ENCODE peak calls at places on chromosomes 5 and 9, in seven cellular contexts. One of them, this sample, is unnamed.
A peak's percentile ranks its signal among the peaks of the same experiment; 100 is the strongest.

GRCh38 chr9:74642376-74642775 is 145.2 kb downstream of the RORB start:
- DNase-seq in HL-60: no peak
- DNase-seq in HepG2: no peak
- DNase-seq in breast epithelium: no peak
- DNase-seq in transverse colon: no peak
- DNase-seq in stomach: no peak
- DNase-seq in sigmoid colon: no peak
- DNase-seq in this sample: peak; percentile 20

GRCh38 chr5:90709323-90710148 is 150.9 kb downstream of the ADGRV1 start:
- DNase-seq in HepG2: peak; percentile 27
- DNase-seq in sigmoid colon: no peak
- DNase-seq in HL-60: peak; percentile 2
- DNase-seq in stomach: peak; percentile 30
- DNase-seq in transverse colon: peak; percentile 21
- DNase-seq in breast epithelium: no peak
- DNase-seq in this sample: no peak

GRCh38 chr5:170464280-170465127 is 39.3 kb upstream of the KCNIP1 start:
- DNase-seq in transverse colon: no peak
- DNase-seq in HL-60: no peak
- DNase-seq in sigmoid colon: no peak
- DNase-seq in HepG2: peak; percentile 5
- DNase-seq in stomach: no peak
- DNase-seq in breast epithelium: no peak
- DNase-seq in this sample: no peak

GRCh38 chr5:151153300-151153699 is 4.3 kb downstream of the ANXA6 start:
- DNase-seq in stomach: no peak
- DNase-seq in HepG2: no peak
- DNase-seq in sigmoid colon: no peak
- DNase-seq in transverse colon: no peak
- DNase-seq in breast epithelium: no peak
- DNase-seq in HL-60: no peak
- DNase-seq in this sample: no peak

GRCh38 chr5:123193176-123193575 is 104.1 kb downstream of the PRDM6 start:
- DNase-seq in stomach: no peak
- DNase-seq in HL-60: no peak
- DNase-seq in breast epithelium: no peak
- DNase-seq in HepG2: no peak
- DNase-seq in transverse colon: no peak
- DNase-seq in sigmoid colon: no peak
- DNase-seq in this sample: no peak

GRCh38 chr9:35656340-35656739 is 1.5 kb downstream of the RMRP start:
- DNase-seq in breast epithelium: no peak
- DNase-seq in HL-60: no peak
- DNase-seq in stomach: no peak
- DNase-seq in HepG2: no peak
- DNase-seq in transverse colon: no peak
- DNase-seq in sigmoid colon: no peak
- DNase-seq in this sample: no peak

GRCh38 chr9:124870723-124871122 is 8.8 kb downstream of the ARPC5L start:
- DNase-seq in stomach: no peak
- DNase-seq in transverse colon: no peak
- DNase-seq in HL-60: peak; percentile 13
- DNase-seq in sigmoid colon: no peak
- DNase-seq in breast epithelium: no peak
- DNase-seq in HepG2: no peak
- DNase-seq in this sample: no peak

GRCh38 chr5:148924817-148925216 is 98.4 kb downstream of the ADRB2 start:
- DNase-seq in stomach: peak; percentile 76
- DNase-seq in transverse colon: peak; percentile 63
- DNase-seq in breast epithelium: peak; percentile 58
- DNase-seq in sigmoid colon: no peak
- DNase-seq in HepG2: no peak
- DNase-seq in HL-60: no peak
- DNase-seq in this sample: no peak

GRCh38 chr9:76255781-76256455 is 138.3 kb downstream of the RFK start:
- DNase-seq in HepG2: no peak
- DNase-seq in breast epithelium: peak; percentile 55
- DNase-seq in transverse colon: peak; percentile 36
- DNase-seq in stomach: peak; percentile 25
- DNase-seq in HL-60: peak; percentile 82
- DNase-seq in sigmoid colon: peak; percentile 92
- DNase-seq in this sample: peak; percentile 70

DNA sequence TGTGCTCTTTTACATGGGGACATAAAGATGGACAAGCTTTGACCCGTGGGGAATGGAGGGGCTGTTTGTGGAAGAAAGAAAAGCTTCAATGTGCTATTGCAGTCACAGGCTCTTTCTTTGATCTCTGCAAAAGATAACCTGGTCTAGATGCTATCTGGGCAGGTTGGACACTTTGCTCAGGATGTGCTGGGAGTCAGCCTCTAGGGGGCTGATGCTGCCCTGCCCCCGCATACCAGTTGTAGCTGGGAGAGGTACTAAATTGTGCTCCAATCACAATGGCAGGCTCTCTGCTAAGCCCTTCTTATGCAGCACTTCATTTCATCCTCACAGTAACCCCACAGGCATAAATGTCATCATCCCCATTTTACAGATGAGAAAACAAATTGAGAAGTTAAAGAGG is 67.2 kb downstream of the PSD2 start:
- DNase-seq in stomach: no peak
- DNase-seq in HL-60: no peak
- DNase-seq in breast epithelium: no peak
- DNase-seq in transverse colon: no peak
- DNase-seq in HepG2: no peak
- DNase-seq in sigmoid colon: no peak
- DNase-seq in this sample: no peak
- TF ChIP-seq CTCF in stomach: no peak
- TF ChIP-seq CTCF in HL-60: no peak
- TF ChIP-seq CTCF in breast epithelium: no peak
- TF ChIP-seq CTCF in transverse colon: no peak
- TF ChIP-seq CTCF in HepG2: no peak
- TF ChIP-seq CTCF in sigmoid colon: no peak
- TF ChIP-seq CTCF in this sample: no peak

DNA sequence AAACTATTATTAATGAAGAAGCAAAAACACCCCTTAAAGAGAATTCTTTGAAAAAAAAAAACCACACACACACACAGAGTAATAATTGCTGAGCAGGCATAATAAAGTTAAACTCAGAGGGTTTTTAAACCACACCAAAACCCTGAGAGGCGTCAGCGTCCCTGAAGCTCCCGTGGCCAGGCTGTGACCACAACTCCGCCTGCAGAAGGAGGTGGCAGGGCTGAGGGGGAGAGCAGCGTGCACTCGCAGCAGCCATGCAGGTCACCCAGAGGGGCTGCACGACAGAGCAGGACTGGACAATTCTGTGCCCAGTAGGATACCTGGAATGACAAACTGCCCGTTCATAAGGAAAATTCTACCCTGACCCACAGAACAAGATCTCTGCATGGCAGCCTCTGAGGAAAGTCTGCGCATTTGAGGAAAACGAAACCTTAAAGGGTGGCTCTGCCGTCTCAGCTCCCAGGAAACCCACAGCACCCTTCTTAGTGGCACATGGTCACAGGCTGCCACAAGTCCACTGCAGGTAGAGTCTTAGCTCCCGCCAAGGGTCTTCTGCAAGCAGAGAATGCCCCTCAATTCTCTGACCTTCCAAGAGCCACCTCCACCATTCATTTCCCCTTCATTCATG is 44.0 kb downstream of the ROR2 start:
- DNase-seq in sigmoid colon: no peak
- DNase-seq in transverse colon: peak; percentile 44
- DNase-seq in stomach: peak; percentile 45
- DNase-seq in breast epithelium: no peak
- DNase-seq in HepG2: no peak
- DNase-seq in HL-60: peak; percentile 79
- DNase-seq in this sample: peak; percentile 47
- H3K4me3 ChIP-seq in sigmoid colon: peak overlapping the region; percentile 43
- H3K4me3 ChIP-seq in transverse colon: peak overlapping the region; percentile 18
- H3K4me3 ChIP-seq in stomach: peak overlapping the region; percentile 44
- H3K4me3 ChIP-seq in breast epithelium: peak overlapping the region; percentile 65
- H3K4me3 ChIP-seq in HepG2: no peak overlapping the region
- H3K4me3 ChIP-seq in HL-60: peak overlapping the region; percentile 45
- H3K4me3 ChIP-seq in this sample: peak overlapping the region; percentile 45

DNA sequence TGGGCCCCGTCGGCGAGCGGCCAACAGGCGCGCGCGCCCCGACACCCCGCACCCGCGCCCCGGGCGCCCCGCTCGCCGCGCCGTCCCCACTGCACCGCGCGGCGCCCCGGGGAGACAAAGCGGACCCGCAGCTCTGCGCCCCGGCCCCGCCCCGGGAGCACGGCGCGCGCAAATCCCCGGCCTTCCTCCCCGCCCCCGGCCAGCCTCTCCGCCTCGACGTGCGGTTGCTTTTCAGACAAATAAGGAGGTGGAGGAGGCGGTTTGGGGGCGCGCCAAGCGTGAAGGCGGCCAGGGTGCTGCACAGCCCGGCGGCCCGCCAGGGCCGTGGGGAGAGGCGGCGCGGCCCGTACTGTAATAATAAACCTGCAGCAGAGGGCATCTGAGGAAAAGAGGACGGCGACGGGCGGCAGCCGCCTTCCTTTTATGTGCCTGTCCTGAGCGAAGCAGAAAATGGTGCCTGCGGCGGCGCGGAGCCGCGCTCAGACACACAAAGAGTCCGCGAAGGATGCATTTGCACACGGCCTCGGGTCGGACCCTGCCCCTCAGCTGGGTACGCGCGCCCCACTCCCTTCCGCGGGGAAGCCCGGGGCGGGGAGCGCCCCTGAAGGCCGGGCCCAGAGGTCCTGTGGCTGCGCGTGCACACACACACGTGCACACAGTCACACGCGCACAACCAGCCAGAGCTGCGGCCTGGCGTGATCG is 739 bp upstream of the NREP start:
- DNase-seq in HL-60: peak; percentile 87
- DNase-seq in HepG2: peak; percentile 68
- DNase-seq in sigmoid colon: peak; percentile 98
- DNase-seq in breast epithelium: peak; percentile 86
- DNase-seq in transverse colon: peak; percentile 92
- DNase-seq in stomach: peak; percentile 91
- DNase-seq in this sample: peak; percentile 97
- TF ChIP-seq POLR2AphosphoS5 in HL-60: peak; percentile 68
- TF ChIP-seq POLR2AphosphoS5 in HepG2: no peak
- TF ChIP-seq POLR2AphosphoS5 in sigmoid colon: peak; percentile 55
- TF ChIP-seq POLR2AphosphoS5 in breast epithelium: no peak
- TF ChIP-seq POLR2AphosphoS5 in transverse colon: no peak
- TF ChIP-seq POLR2AphosphoS5 in stomach: peak; percentile 43
- TF ChIP-seq POLR2AphosphoS5 in this sample: peak; percentile 27

GRCh38 chr5:53438486-53439472 is 41.6 kb upstream of the FST start:
- DNase-seq in breast epithelium: no peak
- DNase-seq in sigmoid colon: no peak
- DNase-seq in HL-60: no peak
- DNase-seq in stomach: no peak
- DNase-seq in HepG2: no peak
- DNase-seq in transverse colon: no peak
- DNase-seq in this sample: no peak
- TF ChIP-seq CTCF in breast epithelium: no peak
- TF ChIP-seq CTCF in sigmoid colon: no peak
- TF ChIP-seq CTCF in HL-60: no peak
- TF ChIP-seq CTCF in stomach: no peak
- TF ChIP-seq CTCF in HepG2: no peak
- TF ChIP-seq CTCF in transverse colon: no peak
- TF ChIP-seq CTCF in this sample: no peak

GRCh38 chr5:143213851-143214363 is 189.6 kb downstream of the NR3C1 start:
- DNase-seq in transverse colon: no peak
- DNase-seq in HepG2: no peak
- DNase-seq in stomach: no peak
- DNase-seq in HL-60: no peak
- DNase-seq in breast epithelium: no peak
- DNase-seq in sigmoid colon: no peak
- DNase-seq in this sample: no peak
- H3K4me3 ChIP-seq in transverse colon: no peak overlapping the region
- H3K4me3 ChIP-seq in HepG2: no peak overlapping the region
- H3K4me3 ChIP-seq in stomach: no peak overlapping the region
- H3K4me3 ChIP-seq in HL-60: no peak overlapping the region
- H3K4me3 ChIP-seq in breast epithelium: no peak overlapping the region
- H3K4me3 ChIP-seq in sigmoid colon: no peak overlapping the region
- H3K4me3 ChIP-seq in this sample: no peak overlapping the region

GRCh38 chr9:133990366-133991210 is 1.5 kb downstream of the VAV2 start:
- DNase-seq in stomach: peak; percentile 62
- DNase-seq in breast epithelium: no peak
- DNase-seq in sigmoid colon: peak; percentile 78
- DNase-seq in transverse colon: peak; percentile 65
- DNase-seq in HL-60: no peak
- DNase-seq in HepG2: peak; percentile 93
- DNase-seq in this sample: peak; percentile 49
- TF ChIP-seq POLR2AphosphoS5 in stomach: peak; percentile 44
- TF ChIP-seq POLR2AphosphoS5 in breast epithelium: no peak
- TF ChIP-seq POLR2AphosphoS5 in sigmoid colon: peak; percentile 25
- TF ChIP-seq POLR2AphosphoS5 in transverse colon: peak; percentile 55
- TF ChIP-seq POLR2AphosphoS5 in HL-60: no peak
- TF ChIP-seq POLR2AphosphoS5 in HepG2: peak; percentile 46
- TF ChIP-seq POLR2AphosphoS5 in this sample: peak; percentile 34

GRCh38 chr5:33936004-33936380 is 194 bp upstream of the RXFP3 start:
- DNase-seq in stomach: peak; percentile 49
- DNase-seq in HL-60: peak; percentile 26
- DNase-seq in transverse colon: peak; percentile 15
- DNase-seq in breast epithelium: no peak
- DNase-seq in sigmoid colon: no peak
- DNase-seq in HepG2: no peak
- DNase-seq in this sample: peak; percentile 92
- TF ChIP-seq CTCF in stomach: no peak
- TF ChIP-seq CTCF in HL-60: no peak
- TF ChIP-seq CTCF in transverse colon: no peak
- TF ChIP-seq CTCF in breast epithelium: peak; percentile 50
- TF ChIP-seq CTCF in sigmoid colon: peak; percentile 21
- TF ChIP-seq CTCF in HepG2: peak; percentile 10
- TF ChIP-seq CTCF in this sample: peak; percentile 39

GRCh38 chr9:36999728-37000333 is 34.2 kb downstream of the PAX5 start:
- DNase-seq in HL-60: peak; percentile 5
- DNase-seq in HepG2: no peak
- DNase-seq in stomach: no peak
- DNase-seq in transverse colon: no peak
- DNase-seq in breast epithelium: no peak
- DNase-seq in sigmoid colon: no peak
- DNase-seq in this sample: no peak

GRCh38 chr9:37004424-37004935 is 29.6 kb downstream of the PAX5 start:
- DNase-seq in HepG2: no peak
- DNase-seq in breast epithelium: no peak
- DNase-seq in HL-60: no peak
- DNase-seq in transverse colon: no peak
- DNase-seq in sigmoid colon: no peak
- DNase-seq in stomach: no peak
- DNase-seq in this sample: no peak

GRCh38 chr9:37002413-37003217 is 31.5 kb downstream of the PAX5 start:
- DNase-seq in stomach: no peak
- DNase-seq in sigmoid colon: no peak
- DNase-seq in HL-60: no peak
- DNase-seq in breast epithelium: no peak
- DNase-seq in transverse colon: no peak
- DNase-seq in HepG2: no peak
- DNase-seq in this sample: no peak

GRCh38 chr9:37001461-37001860 is 32.6 kb downstream of the PAX5 start:
- DNase-seq in stomach: no peak
- DNase-seq in breast epithelium: no peak
- DNase-seq in sigmoid colon: no peak
- DNase-seq in HepG2: no peak
- DNase-seq in HL-60: no peak
- DNase-seq in transverse colon: no peak
- DNase-seq in this sample: no peak

DNA sequence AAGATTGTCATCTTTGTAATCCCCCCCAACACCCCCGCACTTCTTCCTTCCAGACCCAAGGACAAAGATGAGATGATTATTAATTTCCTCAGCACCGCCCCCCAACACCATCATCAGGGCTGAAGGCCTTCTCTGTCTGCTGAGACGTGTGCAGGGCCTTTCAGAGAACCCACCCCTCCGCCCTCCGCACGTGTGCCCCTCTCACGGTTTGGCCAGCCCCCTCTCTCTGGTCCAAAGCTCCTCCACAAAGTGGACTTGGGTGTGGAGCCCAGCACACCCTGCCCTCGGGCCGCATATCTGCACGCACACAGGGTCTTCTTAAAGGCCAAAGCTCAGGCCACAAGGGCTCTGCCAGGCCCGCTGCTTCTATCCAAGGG is 32.0 kb downstream of the PAX5 start:
- DNase-seq in sigmoid colon: no peak
- DNase-seq in HL-60: no peak
- DNase-seq in HepG2: no peak
- DNase-seq in stomach: no peak
- DNase-seq in transverse colon: no peak
- DNase-seq in breast epithelium: no peak
- DNase-seq in this sample: no peak
- H3K4me3 ChIP-seq in sigmoid colon: no peak overlapping the region
- H3K4me3 ChIP-seq in HL-60: no peak overlapping the region
- H3K4me3 ChIP-seq in HepG2: no peak overlapping the region
- H3K4me3 ChIP-seq in stomach: no peak overlapping the region
- H3K4me3 ChIP-seq in transverse colon: no peak overlapping the region
- H3K4me3 ChIP-seq in breast epithelium: no peak overlapping the region
- H3K4me3 ChIP-seq in this sample: no peak overlapping the region

This sample was measured in upper lobe of left lung.